ENCODE peak calls at places on chromosomes 7 and 10, in six cellular contexts. N is A549, V is cardiac fibroblast, P is small intestine, H is sigmoid colon, K is body of pancreas. R is an unnamed sample.

GRCh38 chr7:96992624-96993452 is 12.5 kb upstream of the DLX6 start:
- DNase-seq in N (no peak), V (no peak), P (no peak), H (no peak), K (peak), R (no peak)

GRCh38 chr7:71925663-71926062 is 486.5 kb downstream of the CALN1 start:
- DNase-seq in N (no peak), V (no peak), P (no peak), H (no peak), K (no peak), R (no peak)

GRCh38 chr7:74454059-74454947 is 597 bp downstream of the GTF2IRD1 start:
- DNase-seq in N (no peak), V (no peak), P (no peak), H (peak), K (peak), R (peak)

GRCh38 chr10:85600744-85601081 is 765.9 kb downstream of the GRID1 start:
- DNase-seq in N (no peak), V (no peak), P (no peak), H (no peak), K (no peak), R (no peak)

GRCh38 chr7:55533050-55533728 is 39.1 kb downstream of the VOPP1 start:
- DNase-seq in N (no peak), V (peak), P (peak), H (no peak), K (no peak), R (no peak)

GRCh38 chr7:90955641-90956207 is 308.5 kb upstream of the FZD1 start:
- DNase-seq in N (no peak), V (no peak), P (no peak), H (no peak), K (no peak), R (no peak)

GRCh38 chr10:92091965-92092364 is 168.4 kb downstream of the BTAF1 start:
- DNase-seq in N (no peak), V (no peak), P (no peak), H (no peak), K (no peak), R (no peak)

GRCh38 chr7:113730309-113730955 is 188.4 kb downstream of the PPP1R3A start:
- DNase-seq in N (no peak), V (peak), P (no peak), H (no peak), K (no peak), R (no peak)

GRCh38 chr7:123660514-123661354 is 5.1 kb downstream of the LMOD2 start:
- DNase-seq in N (no peak), V (no peak), P (no peak), H (no peak), K (no peak), R (no peak)

GRCh38 chr7:14021069-14021468 is 31.6 kb upstream of the ETV1 start:
- DNase-seq in N (no peak), V (peak), P (no peak), H (no peak), K (no peak), R (no peak)

GRCh38 chr10:71783917-71784678 is 10.8 kb upstream of the VSIR start:
- DNase-seq in N (no peak), V (no peak), P (no peak), H (no peak), K (no peak), R (no peak)

GRCh38 chr10:73759512-73760115 is 15.4 kb downstream of the SEC24C start:
- DNase-seq in N (no peak), V (no peak), P (no peak), H (peak), K (peak), R (peak)

GRCh38 chr10:35770817-35771355 is 128.8 kb upstream of the FZD8 start:
- DNase-seq in N (no peak), V (no peak), P (peak), H (no peak), K (peak), R (peak)

GRCh38 chr10:127044191-127044590 is 139.0 kb downstream of the DOCK1 start:
- DNase-seq in N (no peak), V (no peak), P (peak), H (peak), K (peak), R (peak)

GRCh38 chr7:28627263-28627653 is 214.9 kb downstream of the CREB5 start:
- DNase-seq in N (no peak), V (peak), P (no peak), H (no peak), K (no peak), R (no peak)

GRCh38 chr10:23343591-23344225 is 889 bp downstream of the C10orf67 start:
- DNase-seq in N (no peak), V (no peak), P (peak), H (peak), K (peak), R (peak)

GRCh38 chr10:90856261-90856660 is 1.6 kb downstream of the HTR7 start:
- DNase-seq in N (no peak), V (peak), P (no peak), H (no peak), K (no peak), R (no peak)

GRCh38 chr10:86229811-86230409 is 136.7 kb downstream of the GRID1 start:
- DNase-seq in N (no peak), V (no peak), P (no peak), H (no peak), K (no peak), R (no peak)

GRCh38 chr10:28913436-28913835 is 236.1 kb downstream of the BAMBI start:
- DNase-seq in N (no peak), V (no peak), P (no peak), H (no peak), K (no peak), R (no peak)

GRCh38 chr10:79381804-79382221 is 34.5 kb downstream of the PPIF start:
- DNase-seq in N (no peak), V (peak), P (no peak), H (peak), K (peak), R (peak)

GRCh38 chr7:35752727-35753126 is 48.1 kb upstream of the SEPTIN7 start:
- DNase-seq in N (no peak), V (peak), P (no peak), H (no peak), K (no peak), R (no peak)

GRCh38 chr7:35605760-35606159 is 89.2 kb downstream of the HERPUD2 start:
- DNase-seq in N (no peak), V (peak), P (no peak), H (no peak), K (no peak), R (no peak)

GRCh38 chr7:133165001-133165400 is 83.1 kb upstream of the CHCHD3 start:
- DNase-seq in N (no peak), V (no peak), P (no peak), H (no peak), K (no peak), R (no peak)

GRCh38 chr10:33336606-33337334 is 2.3 kb upstream of the NRP1 start:
- DNase-seq in N (peak), V (peak), P (peak), H (peak), K (peak), R (peak)

GRCh38 chr7:81627565-81628287 is 142.1 kb downstream of the HGF start:
- DNase-seq in N (no peak), V (peak), P (no peak), H (no peak), K (no peak), R (no peak)

GRCh38 chr7:159061674-159062212 is 82.9 kb downstream of the VIPR2 start:
- DNase-seq in N (no peak), V (no peak), P (no peak), H (no peak), K (no peak), R (peak)

GRCh38 chr7:21851445-21852043 is 94.2 kb downstream of the CDCA7L start:
- DNase-seq in N (no peak), V (no peak), P (no peak), H (no peak), K (no peak), R (no peak)

GRCh38 chr7:41046778-41047177 is 656.1 kb downstream of the INHBA start:
- DNase-seq in N (no peak), V (no peak), P (no peak), H (no peak), K (no peak), R (no peak)

GRCh38 chr10:1886039-1886438 is 148.7 kb upstream of the ADARB2 start:
- DNase-seq in N (no peak), V (no peak), P (no peak), H (no peak), K (no peak), R (no peak)

GRCh38 chr7:85695041-85695990 is 508.5 kb upstream of the SEMA3D start:
- DNase-seq in N (peak), V (peak), P (no peak), H (no peak), K (no peak), R (peak)

GRCh38 chr7:2687338-2687869 is 598 bp upstream of the AMZ1 start:
- DNase-seq in N (no peak), V (peak), P (no peak), H (no peak), K (peak), R (no peak)
- H3K4me3 ChIP-seq in N (no peak), V (no peak), P (peak), H (no peak), K (no peak), R (no peak)

GRCh38 chr7:50305697-50306300 is 1.3 kb downstream of the IKZF1 start:
- DNase-seq in N (no peak), V (no peak), P (no peak), H (no peak), K (no peak), R (no peak)
- H3K4me3 ChIP-seq in N (no peak), V (no peak), P (peak), H (no peak), K (no peak), R (no peak)

DNA sequence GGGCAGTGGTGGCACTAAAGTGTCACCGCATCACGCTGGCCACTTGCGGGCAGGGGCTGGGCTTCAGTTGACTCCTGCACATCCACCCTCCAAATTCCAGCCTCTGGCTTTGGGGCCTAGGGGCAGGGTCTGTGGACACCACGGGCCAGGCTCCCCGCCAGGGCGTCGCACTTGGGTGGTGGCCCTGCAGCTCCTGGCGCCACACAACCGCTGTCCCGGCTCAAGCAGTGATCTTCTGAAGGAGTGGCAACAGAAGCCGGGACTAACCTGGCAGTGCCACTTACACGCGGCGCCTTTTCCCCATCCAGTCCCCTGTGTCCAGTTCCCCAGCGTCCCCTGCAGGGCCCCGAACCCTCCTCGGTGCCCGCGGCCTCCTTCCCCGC is 134.3 kb upstream of the ZNF92 start:
- DNase-seq in N (no peak), V (no peak), P (no peak), H (no peak), K (no peak), R (no peak)
- H3K4me3 ChIP-seq in N (peak), V (peak), P (peak), H (no peak), K (peak), R (peak)

GRCh38 chr7:157669768-157670345 is 333.1 kb downstream of the DNAJB6 start:
- DNase-seq in N (no peak), V (no peak), P (no peak), H (peak), K (no peak), R (no peak)
- H3K4me3 ChIP-seq in N (no peak), V (no peak), P (no peak), H (no peak), K (no peak), R (no peak)

GRCh38 chr10:87658858-87659555 is 671 bp upstream of the PAPSS2 start:
- DNase-seq in N (no peak), V (peak), P (no peak), H (no peak), K (no peak), R (no peak)
- H3K4me3 ChIP-seq in N (peak), V (peak), P (peak), H (peak), K (no peak), R (peak)

GRCh38 chr7:135150072-135150782 is 2.4 kb downstream of the TMEM140 start:
- DNase-seq in N (no peak), V (no peak), P (no peak), H (no peak), K (no peak), R (no peak)
- H3K4me3 ChIP-seq in N (no peak), V (no peak), P (peak), H (no peak), K (no peak), R (no peak)

GRCh38 chr10:62017141-62017870 is 115.8 kb downstream of the ARID5B start:
- DNase-seq in N (no peak), V (no peak), P (no peak), H (no peak), K (no peak), R (no peak)
- H3K4me3 ChIP-seq in N (no peak), V (no peak), P (no peak), H (no peak), K (no peak), R (no peak)

GRCh38 chr7:101645951-101646350 is 16.9 kb upstream of the MYL10 start:
- DNase-seq in N (no peak), V (no peak), P (no peak), H (no peak), K (no peak), R (no peak)

GRCh38 chr7:101650579-101651081 is 21.5 kb upstream of the MYL10 start:
- DNase-seq in N (no peak), V (no peak), P (no peak), H (no peak), K (no peak), R (no peak)

GRCh38 chr7:101651116-101651515 is 22.0 kb upstream of the MYL10 start:
- DNase-seq in N (no peak), V (no peak), P (no peak), H (no peak), K (no peak), R (no peak)
- H3K4me3 ChIP-seq in N (no peak), V (no peak), P (no peak), H (no peak), K (no peak), R (no peak)

GRCh38 chr10:102460836-102461186 is 9.5 kb upstream of the C10orf95 start:
- DNase-seq in N (no peak), V (no peak), P (no peak), H (no peak), K (no peak), R (no peak)

GRCh38 chr10:102461187-102462054 is 10.1 kb upstream of the C10orf95 start:
- DNase-seq in N (peak), V (peak), P (peak), H (peak), K (peak), R (peak)

GRCh38 chr10:102463983-102464382 is 12.6 kb upstream of the C10orf95 start:
- DNase-seq in N (no peak), V (no peak), P (no peak), H (no peak), K (no peak), R (no peak)

GRCh38 chr10:102465466-102465865 is 14.1 kb upstream of the C10orf95 start:
- DNase-seq in N (no peak), V (no peak), P (no peak), H (no peak), K (no peak), R (no peak)

DNA sequence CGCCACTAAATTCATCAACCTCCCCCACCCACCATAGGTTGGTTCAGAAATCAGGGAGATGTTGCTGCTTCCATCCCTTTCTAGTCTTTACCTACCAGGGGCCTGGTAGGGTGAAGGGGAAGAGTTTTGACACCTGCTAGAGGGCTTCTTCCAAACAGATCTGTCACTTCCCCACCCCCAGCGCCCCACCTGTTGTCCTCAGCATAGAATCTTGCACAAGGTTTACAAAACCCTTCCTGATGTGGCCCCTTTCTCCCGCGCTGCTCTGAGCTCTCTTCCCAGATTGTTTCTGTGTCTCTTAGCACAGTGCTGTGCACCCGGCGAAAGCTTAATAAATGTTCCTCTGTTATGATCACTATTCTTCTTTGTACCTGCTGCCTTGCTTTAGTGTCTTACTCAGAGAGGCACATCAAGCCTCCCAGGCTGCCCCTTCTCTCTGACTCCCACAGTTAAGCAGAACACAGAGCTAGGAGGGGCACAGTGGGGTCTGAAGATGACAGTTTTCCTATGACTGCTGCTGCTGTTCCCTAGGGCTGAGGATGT is 11.2 kb upstream of the C10orf95 start:
- DNase-seq in N (no peak), V (no peak), P (no peak), H (no peak), K (no peak), R (no peak)
- H3K4me3 ChIP-seq in N (no peak), V (no peak), P (no peak), H (no peak), K (no peak), R (no peak)

R was measured in hepatocyte.